ENCODE peak calls at places on chromosomes 12 and 14, in ten cellular contexts. One of them, this sample, is unnamed.
A peak's percentile ranks its signal among the peaks of the same experiment; 100 is the strongest.

GRCh38 chr12:46446645-46447044 is 74.1 kb upstream of the SLC38A2 start:
- DNase-seq in pancreas: no peak
- DNase-seq in osteocyte: no peak
- DNase-seq in psoas muscle: no peak
- DNase-seq in HS-5: no peak
- DNase-seq in Calu3: no peak
- DNase-seq in activated T-helper 1 cell treated with Interleukin-2 at 50 U/mL for 16 hours: no peak
- DNase-seq in ovary: no peak
- DNase-seq in stimulated activated CD4-positive, alpha-beta T cell treated with anti-CD3 and anti-CD28 coated beads, Interleukin-12 subunit alpha, Interleukin-12 subunit beta, amount 100 ng/mL, for 24 hours: no peak
- DNase-seq in Panc1: no peak
- DNase-seq in this sample: no peak

GRCh38 chr14:32693114-32693513 is 245.6 kb upstream of the NPAS3 start:
- DNase-seq in pancreas: no peak
- DNase-seq in osteocyte: no peak
- DNase-seq in psoas muscle: no peak
- DNase-seq in HS-5: no peak
- DNase-seq in Calu3: no peak
- DNase-seq in activated T-helper 1 cell treated with Interleukin-2 at 50 U/mL for 16 hours: no peak
- DNase-seq in ovary: no peak
- DNase-seq in stimulated activated CD4-positive, alpha-beta T cell treated with anti-CD3 and anti-CD28 coated beads, Interleukin-12 subunit alpha, Interleukin-12 subunit beta, amount 100 ng/mL, for 24 hours: no peak
- DNase-seq in Panc1: no peak
- DNase-seq in this sample: peak; percentile 95

GRCh38 chr12:108858399-108859074 is 1.2 kb upstream of the SSH1 start:
- DNase-seq in pancreas: peak; percentile 11
- DNase-seq in osteocyte: no peak
- DNase-seq in psoas muscle: peak; percentile 42
- DNase-seq in HS-5: no peak
- DNase-seq in Calu3: no peak
- DNase-seq in activated T-helper 1 cell treated with Interleukin-2 at 50 U/mL for 16 hours: no peak
- DNase-seq in ovary: peak; percentile 34
- DNase-seq in stimulated activated CD4-positive, alpha-beta T cell treated with anti-CD3 and anti-CD28 coated beads, Interleukin-12 subunit alpha, Interleukin-12 subunit beta, amount 100 ng/mL, for 24 hours: no peak
- DNase-seq in Panc1: no peak
- DNase-seq in this sample: no peak

GRCh38 chr12:67764946-67765619 is 116.5 kb downstream of the DYRK2 start:
- DNase-seq in pancreas: peak; percentile 74
- DNase-seq in osteocyte: no peak
- DNase-seq in psoas muscle: no peak
- DNase-seq in HS-5: no peak
- DNase-seq in Calu3: no peak
- DNase-seq in activated T-helper 1 cell treated with Interleukin-2 at 50 U/mL for 16 hours: no peak
- DNase-seq in ovary: no peak
- DNase-seq in stimulated activated CD4-positive, alpha-beta T cell treated with anti-CD3 and anti-CD28 coated beads, Interleukin-12 subunit alpha, Interleukin-12 subunit beta, amount 100 ng/mL, for 24 hours: no peak
- DNase-seq in Panc1: no peak
- DNase-seq in this sample: no peak

GRCh38 chr14:100873083-100873482 is 30.4 kb downstream of the RTL1 start:
- DNase-seq in pancreas: no peak
- DNase-seq in osteocyte: no peak
- DNase-seq in psoas muscle: no peak
- DNase-seq in HS-5: no peak
- DNase-seq in Calu3: no peak
- DNase-seq in activated T-helper 1 cell treated with Interleukin-2 at 50 U/mL for 16 hours: no peak
- DNase-seq in ovary: no peak
- DNase-seq in stimulated activated CD4-positive, alpha-beta T cell treated with anti-CD3 and anti-CD28 coated beads, Interleukin-12 subunit alpha, Interleukin-12 subunit beta, amount 100 ng/mL, for 24 hours: no peak
- DNase-seq in Panc1: no peak
- DNase-seq in this sample: no peak

GRCh38 chr14:74510955-74511354 is 17.4 kb downstream of the ISCA2 start:
- DNase-seq in pancreas: no peak
- DNase-seq in osteocyte: no peak
- DNase-seq in psoas muscle: peak; percentile 34
- DNase-seq in HS-5: peak; percentile 33
- DNase-seq in Calu3: no peak
- DNase-seq in activated T-helper 1 cell treated with Interleukin-2 at 50 U/mL for 16 hours: no peak
- DNase-seq in ovary: no peak
- DNase-seq in stimulated activated CD4-positive, alpha-beta T cell treated with anti-CD3 and anti-CD28 coated beads, Interleukin-12 subunit alpha, Interleukin-12 subunit beta, amount 100 ng/mL, for 24 hours: no peak
- DNase-seq in Panc1: no peak
- DNase-seq in this sample: peak; percentile 52

GRCh38 chr14:104891121-104891551 is 26.1 kb downstream of the CEP170B start:
- DNase-seq in pancreas: no peak
- DNase-seq in osteocyte: no peak
- DNase-seq in psoas muscle: no peak
- DNase-seq in HS-5: no peak
- DNase-seq in Calu3: no peak
- DNase-seq in activated T-helper 1 cell treated with Interleukin-2 at 50 U/mL for 16 hours: no peak
- DNase-seq in ovary: no peak
- DNase-seq in stimulated activated CD4-positive, alpha-beta T cell treated with anti-CD3 and anti-CD28 coated beads, Interleukin-12 subunit alpha, Interleukin-12 subunit beta, amount 100 ng/mL, for 24 hours: no peak
- DNase-seq in Panc1: no peak
- DNase-seq in this sample: no peak

GRCh38 chr12:29316772-29317171 is 64.2 kb downstream of the ERGIC2 start:
- DNase-seq in pancreas: no peak
- DNase-seq in osteocyte: no peak
- DNase-seq in psoas muscle: peak; percentile 22
- DNase-seq in HS-5: no peak
- DNase-seq in Calu3: no peak
- DNase-seq in activated T-helper 1 cell treated with Interleukin-2 at 50 U/mL for 16 hours: no peak
- DNase-seq in ovary: no peak
- DNase-seq in stimulated activated CD4-positive, alpha-beta T cell treated with anti-CD3 and anti-CD28 coated beads, Interleukin-12 subunit alpha, Interleukin-12 subunit beta, amount 100 ng/mL, for 24 hours: no peak
- DNase-seq in Panc1: no peak
- DNase-seq in this sample: peak; percentile 92

GRCh38 chr12:87344699-87345098 is 684.5 kb downstream of the C12orf50 start:
- DNase-seq in pancreas: no peak
- DNase-seq in osteocyte: no peak
- DNase-seq in psoas muscle: no peak
- DNase-seq in HS-5: no peak
- DNase-seq in Calu3: no peak
- DNase-seq in activated T-helper 1 cell treated with Interleukin-2 at 50 U/mL for 16 hours: no peak
- DNase-seq in ovary: no peak
- DNase-seq in stimulated activated CD4-positive, alpha-beta T cell treated with anti-CD3 and anti-CD28 coated beads, Interleukin-12 subunit alpha, Interleukin-12 subunit beta, amount 100 ng/mL, for 24 hours: no peak
- DNase-seq in Panc1: no peak
- DNase-seq in this sample: no peak

GRCh38 chr14:91250912-91251311 is 6.4 kb upstream of the GPR68 start:
- DNase-seq in pancreas: no peak
- DNase-seq in osteocyte: no peak
- DNase-seq in psoas muscle: no peak
- DNase-seq in HS-5: no peak
- DNase-seq in Calu3: no peak
- DNase-seq in activated T-helper 1 cell treated with Interleukin-2 at 50 U/mL for 16 hours: no peak
- DNase-seq in ovary: no peak
- DNase-seq in stimulated activated CD4-positive, alpha-beta T cell treated with anti-CD3 and anti-CD28 coated beads, Interleukin-12 subunit alpha, Interleukin-12 subunit beta, amount 100 ng/mL, for 24 hours: no peak
- DNase-seq in Panc1: no peak
- DNase-seq in this sample: no peak

GRCh38 chr14:53149656-53150319 is 3.3 kb downstream of the DDHD1 start:
- DNase-seq in pancreas: no peak
- DNase-seq in osteocyte: no peak
- DNase-seq in psoas muscle: no peak
- DNase-seq in HS-5: no peak
- DNase-seq in Calu3: no peak
- DNase-seq in activated T-helper 1 cell treated with Interleukin-2 at 50 U/mL for 16 hours: no peak
- DNase-seq in ovary: no peak
- DNase-seq in stimulated activated CD4-positive, alpha-beta T cell treated with anti-CD3 and anti-CD28 coated beads, Interleukin-12 subunit alpha, Interleukin-12 subunit beta, amount 100 ng/mL, for 24 hours: no peak
- DNase-seq in Panc1: no peak
- DNase-seq in this sample: no peak

GRCh38 chr12:15152864-15153263 is 68.4 kb downstream of the RERG start:
- DNase-seq in pancreas: no peak
- DNase-seq in osteocyte: no peak
- DNase-seq in psoas muscle: no peak
- DNase-seq in HS-5: no peak
- DNase-seq in Calu3: no peak
- DNase-seq in activated T-helper 1 cell treated with Interleukin-2 at 50 U/mL for 16 hours: no peak
- DNase-seq in ovary: no peak
- DNase-seq in stimulated activated CD4-positive, alpha-beta T cell treated with anti-CD3 and anti-CD28 coated beads, Interleukin-12 subunit alpha, Interleukin-12 subunit beta, amount 100 ng/mL, for 24 hours: no peak
- DNase-seq in Panc1: no peak
- DNase-seq in this sample: peak; percentile 89

GRCh38 chr12:123061806-123062205 is 81.3 kb downstream of the ARL6IP4 start:
- DNase-seq in pancreas: no peak
- DNase-seq in osteocyte: no peak
- DNase-seq in psoas muscle: no peak
- DNase-seq in HS-5: no peak
- DNase-seq in Calu3: no peak
- DNase-seq in activated T-helper 1 cell treated with Interleukin-2 at 50 U/mL for 16 hours: no peak
- DNase-seq in ovary: no peak
- DNase-seq in stimulated activated CD4-positive, alpha-beta T cell treated with anti-CD3 and anti-CD28 coated beads, Interleukin-12 subunit alpha, Interleukin-12 subunit beta, amount 100 ng/mL, for 24 hours: no peak
- DNase-seq in Panc1: no peak
- DNase-seq in this sample: no peak

GRCh38 chr14:38145142-38145541 is 62.6 kb upstream of the SSTR1 start:
- DNase-seq in pancreas: no peak
- DNase-seq in osteocyte: no peak
- DNase-seq in psoas muscle: no peak
- DNase-seq in HS-5: no peak
- DNase-seq in Calu3: no peak
- DNase-seq in activated T-helper 1 cell treated with Interleukin-2 at 50 U/mL for 16 hours: no peak
- DNase-seq in ovary: no peak
- DNase-seq in stimulated activated CD4-positive, alpha-beta T cell treated with anti-CD3 and anti-CD28 coated beads, Interleukin-12 subunit alpha, Interleukin-12 subunit beta, amount 100 ng/mL, for 24 hours: no peak
- DNase-seq in Panc1: no peak
- DNase-seq in this sample: no peak

GRCh38 chr14:100292776-100293461 is 13.3 kb downstream of the SLC25A29 start:
- DNase-seq in pancreas: no peak
- DNase-seq in osteocyte: no peak
- DNase-seq in psoas muscle: no peak
- DNase-seq in HS-5: no peak
- DNase-seq in Calu3: no peak
- DNase-seq in activated T-helper 1 cell treated with Interleukin-2 at 50 U/mL for 16 hours: no peak
- DNase-seq in ovary: peak; percentile 12
- DNase-seq in stimulated activated CD4-positive, alpha-beta T cell treated with anti-CD3 and anti-CD28 coated beads, Interleukin-12 subunit alpha, Interleukin-12 subunit beta, amount 100 ng/mL, for 24 hours: no peak
- DNase-seq in Panc1: no peak
- DNase-seq in this sample: no peak

GRCh38 chr12:1552978-1553471 is 41.4 kb downstream of the FBXL14 start:
- DNase-seq in pancreas: no peak
- DNase-seq in osteocyte: no peak
- DNase-seq in psoas muscle: no peak
- DNase-seq in HS-5: no peak
- DNase-seq in Calu3: no peak
- DNase-seq in activated T-helper 1 cell treated with Interleukin-2 at 50 U/mL for 16 hours: no peak
- DNase-seq in ovary: no peak
- DNase-seq in stimulated activated CD4-positive, alpha-beta T cell treated with anti-CD3 and anti-CD28 coated beads, Interleukin-12 subunit alpha, Interleukin-12 subunit beta, amount 100 ng/mL, for 24 hours: no peak
- DNase-seq in Panc1: no peak
- DNase-seq in this sample: peak; percentile 18

GRCh38 chr12:69969011-69969410 is 144.0 kb downstream of the MYRFL start:
- DNase-seq in pancreas: no peak
- DNase-seq in osteocyte: no peak
- DNase-seq in psoas muscle: no peak
- DNase-seq in HS-5: no peak
- DNase-seq in Calu3: no peak
- DNase-seq in activated T-helper 1 cell treated with Interleukin-2 at 50 U/mL for 16 hours: no peak
- DNase-seq in ovary: no peak
- DNase-seq in stimulated activated CD4-positive, alpha-beta T cell treated with anti-CD3 and anti-CD28 coated beads, Interleukin-12 subunit alpha, Interleukin-12 subunit beta, amount 100 ng/mL, for 24 hours: no peak
- DNase-seq in Panc1: no peak
- DNase-seq in this sample: no peak

GRCh38 chr14:90513151-90514014 is 116.6 kb downstream of the CALM1 start:
- DNase-seq in pancreas: peak; percentile 93
- DNase-seq in osteocyte: no peak
- DNase-seq in psoas muscle: no peak
- DNase-seq in HS-5: no peak
- DNase-seq in Calu3: peak; percentile 96
- DNase-seq in activated T-helper 1 cell treated with Interleukin-2 at 50 U/mL for 16 hours: no peak
- DNase-seq in ovary: no peak
- DNase-seq in stimulated activated CD4-positive, alpha-beta T cell treated with anti-CD3 and anti-CD28 coated beads, Interleukin-12 subunit alpha, Interleukin-12 subunit beta, amount 100 ng/mL, for 24 hours: no peak
- DNase-seq in Panc1: no peak
- DNase-seq in this sample: no peak

GRCh38 chr14:105838107-105838506 is 311.7 kb downstream of the TMEM121 start:
- DNase-seq in pancreas: no peak
- DNase-seq in osteocyte: no peak
- DNase-seq in psoas muscle: no peak
- DNase-seq in HS-5: no peak
- DNase-seq in Calu3: no peak
- DNase-seq in activated T-helper 1 cell treated with Interleukin-2 at 50 U/mL for 16 hours: no peak
- DNase-seq in ovary: no peak
- DNase-seq in stimulated activated CD4-positive, alpha-beta T cell treated with anti-CD3 and anti-CD28 coated beads, Interleukin-12 subunit alpha, Interleukin-12 subunit beta, amount 100 ng/mL, for 24 hours: no peak
- DNase-seq in Panc1: no peak
- DNase-seq in this sample: no peak

GRCh38 chr14:89673499-89674225 is 256.6 kb upstream of the FOXN3 start:
- DNase-seq in pancreas: no peak
- DNase-seq in osteocyte: no peak
- DNase-seq in psoas muscle: no peak
- DNase-seq in HS-5: no peak
- DNase-seq in Calu3: no peak
- DNase-seq in activated T-helper 1 cell treated with Interleukin-2 at 50 U/mL for 16 hours: no peak
- DNase-seq in ovary: no peak
- DNase-seq in stimulated activated CD4-positive, alpha-beta T cell treated with anti-CD3 and anti-CD28 coated beads, Interleukin-12 subunit alpha, Interleukin-12 subunit beta, amount 100 ng/mL, for 24 hours: no peak
- DNase-seq in Panc1: no peak
- DNase-seq in this sample: peak; percentile 71

GRCh38 chr12:107320929-107321618 is 227.7 kb upstream of the CRY1 start:
- DNase-seq in pancreas: no peak
- DNase-seq in osteocyte: no peak
- DNase-seq in psoas muscle: peak; percentile 15
- DNase-seq in HS-5: no peak
- DNase-seq in Calu3: no peak
- DNase-seq in activated T-helper 1 cell treated with Interleukin-2 at 50 U/mL for 16 hours: peak; percentile 57
- DNase-seq in ovary: no peak
- DNase-seq in stimulated activated CD4-positive, alpha-beta T cell treated with anti-CD3 and anti-CD28 coated beads, Interleukin-12 subunit alpha, Interleukin-12 subunit beta, amount 100 ng/mL, for 24 hours: peak; percentile 63
- DNase-seq in Panc1: no peak
- DNase-seq in this sample: peak; percentile 59

GRCh38 chr12:53267309-53268008 is 640 bp upstream of the ESPL1 start:
- DNase-seq in pancreas: no peak
- DNase-seq in osteocyte: no peak
- DNase-seq in psoas muscle: no peak
- DNase-seq in HS-5: no peak
- DNase-seq in Calu3: peak; percentile 4
- DNase-seq in activated T-helper 1 cell treated with Interleukin-2 at 50 U/mL for 16 hours: no peak
- DNase-seq in ovary: no peak
- DNase-seq in stimulated activated CD4-positive, alpha-beta T cell treated with anti-CD3 and anti-CD28 coated beads, Interleukin-12 subunit alpha, Interleukin-12 subunit beta, amount 100 ng/mL, for 24 hours: no peak
- DNase-seq in Panc1: no peak
- DNase-seq in this sample: no peak

GRCh38 chr14:102316048-102316745 is 3.3 kb upstream of the ZNF839 start:
- DNase-seq in pancreas: peak; percentile 56
- DNase-seq in osteocyte: no peak
- DNase-seq in psoas muscle: no peak
- DNase-seq in HS-5: no peak
- DNase-seq in Calu3: peak; percentile 37
- DNase-seq in activated T-helper 1 cell treated with Interleukin-2 at 50 U/mL for 16 hours: no peak
- DNase-seq in ovary: peak; percentile 60
- DNase-seq in stimulated activated CD4-positive, alpha-beta T cell treated with anti-CD3 and anti-CD28 coated beads, Interleukin-12 subunit alpha, Interleukin-12 subunit beta, amount 100 ng/mL, for 24 hours: no peak
- DNase-seq in Panc1: no peak
- DNase-seq in this sample: peak; percentile 78